ENCODE peak calls at places on chromosomes 6 and 20, in four cellular contexts. One of them, this sample, is unnamed.

GRCh38 chr6:56091159-56091869 is 156.1 kb downstream of the COL21A1 start:
- DNase-seq in esophagus squamous epithelium: no peak
- DNase-seq in naive thymus-derived CD4-positive, alpha-beta T cell: no peak
- DNase-seq in lung: no peak
- DNase-seq in this sample: no peak

GRCh38 chr20:17650301-17650761 is 31.7 kb downstream of the RRBP1 start:
- DNase-seq in esophagus squamous epithelium: no peak
- DNase-seq in naive thymus-derived CD4-positive, alpha-beta T cell: no peak
- DNase-seq in lung: no peak
- DNase-seq in this sample: no peak

GRCh38 chr6:52595000-52595795 is 18.3 kb upstream of the TRAM2 start:
- DNase-seq in esophagus squamous epithelium: no peak
- DNase-seq in naive thymus-derived CD4-positive, alpha-beta T cell: no peak
- DNase-seq in lung: peak; percentile 41
- DNase-seq in this sample: no peak

GRCh38 chr20:50663095-50663821 is 28.1 kb downstream of the RIPOR3 start:
- DNase-seq in esophagus squamous epithelium: no peak
- DNase-seq in naive thymus-derived CD4-positive, alpha-beta T cell: no peak
- DNase-seq in lung: peak; percentile 51
- DNase-seq in this sample: no peak

GRCh38 chr6:64591682-64592081 is 956.1 kb downstream of the PHF3 start:
- DNase-seq in esophagus squamous epithelium: no peak
- DNase-seq in naive thymus-derived CD4-positive, alpha-beta T cell: no peak
- DNase-seq in lung: no peak
- DNase-seq in this sample: no peak

GRCh38 chr6:6781172-6781876 is 192.8 kb downstream of the LY86 start:
- DNase-seq in esophagus squamous epithelium: no peak
- DNase-seq in naive thymus-derived CD4-positive, alpha-beta T cell: no peak
- DNase-seq in lung: no peak
- DNase-seq in this sample: no peak

GRCh38 chr6:37653933-37654565 is 43.6 kb downstream of the MDGA1 start:
- DNase-seq in esophagus squamous epithelium: no peak
- DNase-seq in naive thymus-derived CD4-positive, alpha-beta T cell: peak; percentile 38
- DNase-seq in lung: no peak
- DNase-seq in this sample: no peak

GRCh38 chr6:100078509-100078908 is 84.5 kb upstream of the MCHR2 start:
- DNase-seq in esophagus squamous epithelium: no peak
- DNase-seq in naive thymus-derived CD4-positive, alpha-beta T cell: no peak
- DNase-seq in lung: no peak
- DNase-seq in this sample: no peak

GRCh38 chr6:28976677-28977076 is 28.4 kb downstream of the ZNF311 start:
- DNase-seq in esophagus squamous epithelium: no peak
- DNase-seq in naive thymus-derived CD4-positive, alpha-beta T cell: no peak
- DNase-seq in lung: no peak
- DNase-seq in this sample: no peak

GRCh38 chr6:108684809-108685329 is 124.2 kb downstream of the FOXO3 start:
- DNase-seq in esophagus squamous epithelium: no peak
- DNase-seq in naive thymus-derived CD4-positive, alpha-beta T cell: no peak
- DNase-seq in lung: no peak
- DNase-seq in this sample: no peak

GRCh38 chr20:63033635-63034510 is 27.1 kb upstream of the BHLHE23 start:
- DNase-seq in esophagus squamous epithelium: no peak
- DNase-seq in naive thymus-derived CD4-positive, alpha-beta T cell: no peak
- DNase-seq in lung: no peak
- DNase-seq in this sample: no peak

GRCh38 chr6:163335671-163336545 is 78.6 kb upstream of the QKI start:
- DNase-seq in esophagus squamous epithelium: no peak
- DNase-seq in naive thymus-derived CD4-positive, alpha-beta T cell: no peak
- DNase-seq in lung: peak; percentile 39
- DNase-seq in this sample: peak; percentile 44

DNA sequence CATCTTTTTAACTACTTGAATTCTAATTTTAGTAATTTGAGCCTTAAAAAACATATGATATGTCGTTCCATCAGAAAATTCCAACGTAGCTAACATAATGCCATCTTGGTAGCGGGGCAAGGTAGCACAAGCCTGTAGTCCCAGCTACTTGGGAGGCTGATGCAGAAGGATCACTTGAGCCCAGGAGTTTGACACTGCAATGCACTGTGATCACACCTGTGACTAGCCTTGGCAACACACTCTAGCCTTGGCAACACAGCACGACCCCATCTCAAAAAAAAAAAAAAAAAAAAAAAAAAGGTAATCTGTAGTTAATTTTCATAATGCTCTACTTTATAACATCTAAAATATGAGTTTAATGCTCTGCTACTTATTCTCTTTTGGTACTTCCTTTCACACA is 6.7 kb downstream of the BCLAF1 start:
- DNase-seq in esophagus squamous epithelium: no peak
- DNase-seq in naive thymus-derived CD4-positive, alpha-beta T cell: no peak
- DNase-seq in lung: no peak
- DNase-seq in this sample: no peak
- H3K4me1 ChIP-seq in esophagus squamous epithelium: peaks cover 85% of the 10 kb centered on the region
- H3K4me1 ChIP-seq in naive thymus-derived CD4-positive, alpha-beta T cell: peaks cover 63% of the 10 kb centered on the region
- H3K4me1 ChIP-seq in lung: peaks cover 26% of the 10 kb centered on the region
- H3K4me1 ChIP-seq in this sample: peaks cover 80% of the 10 kb centered on the region

GRCh38 chr20:56797023-56797422 is 167.9 kb downstream of the TFAP2C start:
- DNase-seq in esophagus squamous epithelium: no peak
- DNase-seq in naive thymus-derived CD4-positive, alpha-beta T cell: no peak
- DNase-seq in lung: no peak
- DNase-seq in this sample: no peak

GRCh38 chr20:56793916-56794315 is 164.8 kb downstream of the TFAP2C start:
- DNase-seq in esophagus squamous epithelium: no peak
- DNase-seq in naive thymus-derived CD4-positive, alpha-beta T cell: no peak
- DNase-seq in lung: no peak
- DNase-seq in this sample: no peak

GRCh38 chr20:56798634-56799033 is 169.5 kb downstream of the TFAP2C start:
- DNase-seq in esophagus squamous epithelium: no peak
- DNase-seq in naive thymus-derived CD4-positive, alpha-beta T cell: no peak
- DNase-seq in lung: no peak
- DNase-seq in this sample: no peak

GRCh38 chr20:56795492-56795891 is 166.4 kb downstream of the TFAP2C start:
- DNase-seq in esophagus squamous epithelium: no peak
- DNase-seq in naive thymus-derived CD4-positive, alpha-beta T cell: no peak
- DNase-seq in lung: no peak
- DNase-seq in this sample: no peak

DNA sequence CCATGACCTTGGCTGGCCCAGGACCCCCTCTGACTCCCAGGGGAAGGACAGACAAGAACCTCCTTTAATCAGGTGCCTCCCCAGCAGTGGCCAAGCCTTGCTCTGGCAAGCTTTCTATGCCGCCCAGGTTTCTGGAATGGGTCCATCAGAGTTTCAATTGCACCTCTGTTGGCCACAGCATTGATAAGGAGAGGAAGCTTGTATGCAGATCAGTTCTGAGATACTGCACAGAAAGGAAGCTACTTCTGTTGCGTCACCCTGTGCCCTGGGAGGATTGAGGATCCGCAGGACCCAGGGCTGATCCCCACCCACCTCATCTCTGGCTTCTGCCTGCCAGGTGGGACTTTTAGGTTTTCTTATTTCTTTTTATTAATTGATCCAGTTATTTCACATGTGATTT is 167.2 kb downstream of the TFAP2C start:
- DNase-seq in esophagus squamous epithelium: no peak
- DNase-seq in naive thymus-derived CD4-positive, alpha-beta T cell: no peak
- DNase-seq in lung: no peak
- DNase-seq in this sample: no peak
- H3K4me3 ChIP-seq in esophagus squamous epithelium: no peak overlapping the region
- H3K4me3 ChIP-seq in naive thymus-derived CD4-positive, alpha-beta T cell: no peak overlapping the region
- H3K4me3 ChIP-seq in lung: no peak overlapping the region
- H3K4me3 ChIP-seq in this sample: no peak overlapping the region

DNA sequence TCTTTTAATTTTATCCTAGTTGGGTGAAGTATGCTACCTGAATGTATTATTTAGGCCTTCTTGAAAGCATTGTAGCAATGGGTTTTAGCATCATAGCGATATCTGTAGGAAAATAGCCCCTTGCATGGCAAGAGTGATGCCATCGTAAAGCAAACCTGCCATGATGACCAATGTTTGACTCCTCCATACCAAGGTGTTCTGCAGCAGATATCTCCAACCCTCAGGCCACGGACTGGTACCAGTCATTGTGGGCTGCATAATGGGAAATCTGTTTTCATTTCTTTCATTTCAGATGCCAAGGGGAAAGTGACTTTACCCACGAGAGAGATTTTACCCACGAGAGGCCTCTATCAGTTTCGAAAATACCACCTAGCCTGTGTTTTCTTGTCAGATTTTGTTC is 6.2 kb downstream of the TXLNB start:
- DNase-seq in esophagus squamous epithelium: no peak
- DNase-seq in naive thymus-derived CD4-positive, alpha-beta T cell: no peak
- DNase-seq in lung: no peak
- DNase-seq in this sample: no peak
- H3K4me1 ChIP-seq in esophagus squamous epithelium: peaks cover 8% of the 10 kb centered on the region
- H3K4me1 ChIP-seq in naive thymus-derived CD4-positive, alpha-beta T cell: peaks cover 14% of the 10 kb centered on the region
- H3K4me1 ChIP-seq in lung: peaks cover 7% of the 10 kb centered on the region
- H3K4me1 ChIP-seq in this sample: peaks cover 8% of the 10 kb centered on the region

GRCh38 chr6:49852975-49853374 is 13.4 kb downstream of the CRISP1 start:
- DNase-seq in esophagus squamous epithelium: no peak
- DNase-seq in naive thymus-derived CD4-positive, alpha-beta T cell: no peak
- DNase-seq in lung: no peak
- DNase-seq in this sample: no peak

DNA sequence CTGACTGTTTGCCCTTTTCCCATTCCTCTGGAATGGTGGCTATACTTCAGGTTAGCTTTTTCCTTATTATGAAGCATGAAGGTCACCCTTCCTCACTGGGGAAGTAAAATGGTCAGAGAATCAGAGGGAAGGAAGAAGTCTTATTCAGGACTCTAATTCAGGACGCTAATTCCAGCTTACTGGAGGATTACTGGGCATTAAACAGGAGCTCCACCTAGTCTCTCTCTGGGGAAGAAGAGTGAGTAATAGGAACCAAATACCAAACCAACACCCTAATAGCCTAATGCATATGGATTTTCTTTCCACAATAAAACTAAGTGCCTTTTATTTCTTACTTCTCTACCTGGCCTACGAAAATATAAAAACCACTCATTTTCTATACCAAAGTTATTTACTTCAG is 10.1 kb downstream of the CRISP1 start:
- DNase-seq in esophagus squamous epithelium: no peak
- DNase-seq in naive thymus-derived CD4-positive, alpha-beta T cell: no peak
- DNase-seq in lung: no peak
- DNase-seq in this sample: no peak
- H3K4me3 ChIP-seq in esophagus squamous epithelium: no peak overlapping the region
- H3K4me3 ChIP-seq in naive thymus-derived CD4-positive, alpha-beta T cell: no peak overlapping the region
- H3K4me3 ChIP-seq in lung: no peak overlapping the region
- H3K4me3 ChIP-seq in this sample: no peak overlapping the region

This sample was measured in thoracic aorta.